ENCODE peak calls at places on chromosomes 4 and X, in ten cellular contexts. R is Calu3; W is glutamatergic neuron; Q is glomerular endothelial cell; H is lower leg skin; E is gastrocnemius medialis; S is CD8-positive, alpha-beta memory T cell; V is heart left ventricle; O is central memory CD4-positive, alpha-beta T cell; Z is activated T-cell treated with anti-CD3 and anti-CD28 coated beads for 48 hours. I is an unnamed sample.
A peak's percentile ranks its signal among the peaks of the same experiment; 100 is the strongest.

GRCh38 chrX:123338240-123338639 is 154.2 kb downstream of the GRIA3 start:
- DNase-seq in H (no peak), W (no peak), S (no peak), Z (no peak), V (no peak), O (no peak), E (no peak), Q (no peak), R (no peak), I (no peak)

GRCh38 chr4:73520821-73521220 is 39.3 kb downstream of the AFM start:
- DNase-seq in S (no peak), W (no peak), R (no peak), Q (no peak), H (no peak), Z (no peak), O (no peak), V (no peak), E (no peak), I (no peak)

GRCh38 chr4:123353656-123354055 is 42.9 kb upstream of the SPRY1 start:
- DNase-seq in V (no peak), Z (no peak), S (no peak), O (no peak), E (no peak), W (no peak), R (no peak), H (no peak), Q (no peak), I (no peak)

GRCh38 chrX:128106630-128107029 is 54.4 kb upstream of the ACTRT1 start:
- DNase-seq in E (no peak), Q (no peak), R (no peak), H (no peak), W (no peak), O (no peak), V (no peak), Z (no peak), S (no peak), I (no peak)

GRCh38 chr4:109752545-109752944 is 22.7 kb upstream of the PLA2G12A start:
- DNase-seq in E (no peak), R (no peak), Z (no peak), S (no peak), Q (no peak), W (no peak), H (no peak), O (no peak), V (no peak), I (no peak)

GRCh38 chr4:127555106-127555505 is 77.7 kb upstream of the INTU start:
- DNase-seq in E (no peak), W (no peak), O (no peak), R (peak; percentile 16), Z (no peak), H (no peak), Q (no peak), S (no peak), V (no peak), I (no peak)

GRCh38 chr4:186144180-186144579 is 39.7 kb downstream of the FAM149A start:
- DNase-seq in Q (no peak), R (peak; percentile 48), H (no peak), S (no peak), Z (peak; percentile 6), W (peak; percentile 61), V (no peak), E (no peak), O (no peak), I (no peak)

GRCh38 chr4:15376594-15376993 is 51.2 kb upstream of the C1QTNF7 start:
- DNase-seq in W (no peak), S (no peak), R (no peak), Z (no peak), Q (no peak), O (no peak), V (no peak), E (no peak), H (no peak), I (no peak)

GRCh38 chr4:69591374-69591773 is 48.1 kb downstream of the UGT2A2 start:
- DNase-seq in E (no peak), H (no peak), V (no peak), R (no peak), W (no peak), S (no peak), Z (no peak), Q (no peak), O (no peak), I (no peak)

GRCh38 chr4:86924805-86925204 is 10.0 kb upstream of the AFF1 start:
- DNase-seq in E (no peak), H (no peak), Z (no peak), V (no peak), W (no peak), S (no peak), O (no peak), Q (peak; percentile 85), R (no peak), I (no peak)

GRCh38 chr4:145230726-145231125 is 50.3 kb upstream of the OTUD4 start:
- DNase-seq in V (no peak), O (no peak), S (no peak), E (no peak), W (no peak), Z (no peak), R (no peak), H (no peak), Q (no peak), I (no peak)

GRCh38 chrX:51852621-51853020 is 40.8 kb upstream of the MAGED1 start:
- DNase-seq in S (no peak), Z (no peak), V (no peak), E (no peak), O (no peak), H (no peak), W (no peak), Q (no peak), R (no peak), I (no peak)

GRCh38 chrX:20989361-20989760 is 384.9 kb upstream of the CNKSR2 start:
- DNase-seq in E (no peak), O (no peak), V (no peak), R (no peak), W (no peak), Q (no peak), Z (no peak), S (no peak), H (no peak), I (no peak)

GRCh38 chr4:3485011-3485881 is 22.1 kb downstream of the DOK7 start:
- DNase-seq in Z (no peak), V (no peak), H (no peak), S (no peak), Q (no peak), W (no peak), R (peak; percentile 63), E (no peak), O (no peak), I (no peak)

GRCh38 chr4:154608555-154609252 is 3.8 kb downstream of the FGG start:
- DNase-seq in E (no peak), R (no peak), W (no peak), H (no peak), V (no peak), S (no peak), Z (no peak), O (no peak), Q (no peak), I (no peak)

GRCh38 chr4:16513876-16514275 is 287.6 kb upstream of the TAPT1 start:
- DNase-seq in O (no peak), W (no peak), E (no peak), S (no peak), H (no peak), V (no peak), R (no peak), Z (no peak), Q (peak; percentile 22), I (no peak)

GRCh38 chrX:17078031-17078730 is 131.7 kb downstream of the REPS2 start:
- DNase-seq in W (no peak), Q (no peak), O (no peak), R (no peak), H (no peak), Z (no peak), S (no peak), E (no peak), V (peak; percentile 6), I (no peak)

GRCh38 chr4:142095886-142096605 is 459.7 kb downstream of the IL15 start:
- DNase-seq in Q (peak; percentile 82), Z (no peak), V (no peak), S (no peak), R (peak; percentile 55), E (no peak), O (no peak), W (no peak), H (no peak), I (no peak)

GRCh38 chrX:48772602-48773001 is 11.1 kb downstream of the GLOD5 start:
- DNase-seq in H (no peak), R (no peak), Q (no peak), V (no peak), O (no peak), S (no peak), E (no peak), W (no peak), Z (no peak), I (no peak)

GRCh38 chr4:88591787-88592599 is at the start of gene HERC3:
- DNase-seq in Z (peak; percentile 86), V (peak; percentile 94), H (peak; percentile 98), E (peak; percentile 87), Q (no peak), S (peak; percentile 84), R (peak; percentile 88), O (peak; percentile 91), W (peak; percentile 95), I (peak; percentile 90)

GRCh38 chr4:89254847-89255246 is 52.8 kb downstream of the GPRIN3 start:
- DNase-seq in V (no peak), O (peak; percentile 50), H (no peak), W (peak; percentile 40), Z (no peak), E (no peak), S (peak; percentile 20), Q (no peak), R (peak; percentile 41), I (peak; percentile 35)

GRCh38 chrX:6852869-6853268 is 294.6 kb upstream of the STS start:
- DNase-seq in O (no peak), E (no peak), Q (no peak), H (no peak), R (no peak), Z (no peak), S (no peak), V (no peak), W (no peak), I (no peak)

GRCh38 chr4:24477919-24478318 is 106.4 kb downstream of the DHX15 start:
- DNase-seq in H (no peak), Q (no peak), O (no peak), W (peak; percentile 25), V (peak; percentile 52), Z (no peak), E (no peak), R (no peak), S (no peak), I (no peak)

GRCh38 chrX:131792356-131792749 is 230.7 kb upstream of the STK26 start:
- DNase-seq in Z (no peak), Q (peak; percentile 94), W (no peak), H (peak; percentile 96), R (no peak), E (no peak), V (peak; percentile 27), O (peak; percentile 90), S (no peak), I (no peak)

GRCh38 chr4:156581693-156582092 is 389.9 kb downstream of the PDGFC start:
- DNase-seq in E (no peak), Z (no peak), V (no peak), O (no peak), W (no peak), R (no peak), Q (no peak), S (no peak), H (no peak), I (no peak)

GRCh38 chrX:124534530-124534929 is 188.2 kb downstream of the SH2D1A start:
- DNase-seq in W (no peak), V (no peak), Z (no peak), O (no peak), Q (no peak), R (no peak), S (no peak), E (no peak), H (no peak), I (no peak)

GRCh38 chr4:8280158-8280875 is 10.8 kb downstream of the HTRA3 start:
- DNase-seq in V (no peak), Q (no peak), H (no peak), E (no peak), W (peak; percentile 15), R (no peak), S (no peak), Z (no peak), O (no peak), I (no peak)

GRCh38 chrX:7108995-7109634 is 38.4 kb upstream of the STS start:
- DNase-seq in R (no peak), H (no peak), W (no peak), Z (no peak), V (no peak), S (no peak), O (no peak), Q (no peak), E (no peak), I (no peak)